ENCODE peak calls at places on chromosomes 5 and 9, in six cellular contexts. Z, R, E, P, S and G are unnamed samples. For H3K9me3, the result is how much of the 10 kb centered on the place peaks cover.

GRCh38 chr9:109986423-109987055 is 206.5 kb downstream of the PALM2AKAP2 start:
- DNase-seq in Z (no peak), R (no peak), E (peak), P (no peak), S (no peak), G (no peak)

GRCh38 chr9:107387401-107387800 is 102.2 kb downstream of the KLF4 start:
- DNase-seq in Z (no peak), R (peak), E (no peak), P (peak), S (no peak), G (peak)

GRCh38 chr9:98906273-98907040 is 37.2 kb upstream of the COL15A1 start:
- DNase-seq in Z (no peak), R (no peak), E (peak), P (peak), S (peak), G (no peak)

GRCh38 chr5:42035526-42035925 is 110.4 kb downstream of the FBXO4 start:
- DNase-seq in Z (no peak), R (no peak), E (no peak), P (no peak), S (no peak), G (no peak)

GRCh38 chr5:173441053-173441628 is 112.9 kb upstream of the STC2 start:
- DNase-seq in Z (no peak), R (no peak), E (peak), P (no peak), S (no peak), G (no peak)

GRCh38 chr5:36945687-36946086 is 69.1 kb downstream of the NIPBL start:
- DNase-seq in Z (no peak), R (no peak), E (no peak), P (no peak), S (no peak), G (no peak)

GRCh38 chr9:75265525-75265972 is 177.2 kb downstream of the OSTF1 start:
- DNase-seq in Z (no peak), R (peak), E (peak), P (no peak), S (peak), G (peak)

GRCh38 chr9:134983094-134983493 is 65.4 kb upstream of the FCN1 start:
- DNase-seq in Z (no peak), R (peak), E (no peak), P (peak), S (peak), G (no peak)

GRCh38 chr5:149271195-149271716 is 403 bp upstream of the AFAP1L1 start:
- DNase-seq in Z (no peak), R (no peak), E (no peak), P (no peak), S (no peak), G (no peak)

GRCh38 chr5:140632366-140633080 is 452 bp downstream of the CD14 start:
- DNase-seq in Z (peak), R (peak), E (peak), P (peak), S (peak), G (peak)

GRCh38 chr5:140630296-140630695 is 2.7 kb downstream of the CD14 start:
- DNase-seq in Z (no peak), R (no peak), E (no peak), P (no peak), S (no peak), G (no peak)

GRCh38 chr5:140631831-140632365 is 1.1 kb downstream of the CD14 start:
- DNase-seq in Z (no peak), R (no peak), E (no peak), P (peak), S (peak), G (no peak)

GRCh38 chr5:140633081-140633471 is at the start of gene CD14:
- DNase-seq in Z (peak), R (peak), E (no peak), P (no peak), S (peak), G (no peak)

DNA sequence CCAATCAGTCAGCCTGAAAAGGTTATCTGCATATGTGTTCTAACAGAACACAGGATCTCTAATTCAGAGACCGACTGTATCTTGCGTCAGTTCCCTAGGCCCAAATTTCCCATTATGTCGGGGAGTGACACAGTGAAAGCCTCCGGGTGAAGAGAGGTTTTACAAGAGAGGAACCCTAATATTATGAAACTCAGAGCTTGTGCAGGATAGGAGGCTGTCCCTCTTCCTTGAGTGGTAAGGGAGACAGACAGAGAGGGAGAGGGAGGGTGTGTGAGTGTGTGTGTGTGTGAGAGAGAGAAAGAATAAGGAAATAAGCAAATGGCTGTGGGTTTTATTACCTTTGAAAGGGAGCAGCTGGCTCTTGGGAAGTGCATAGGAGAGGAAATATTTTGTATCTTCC is 1.9 kb downstream of the CD14 start:
- DNase-seq in Z (no peak), R (no peak), E (no peak), P (no peak), S (peak), G (no peak)
- TF ChIP-seq POLR2A in Z (no peak), R (no peak), E (no peak), P (no peak), S (no peak), G (no peak)

GRCh38 chr5:141371572-141372475 is 1.8 kb downstream of the PCDHGB3 start:
- DNase-seq in Z (no peak), R (no peak), E (no peak), P (no peak), S (no peak), G (no peak)
- H3K9me3 ChIP-seq in Z (under half), R (half or more), E (half or more), P (under half), S (under half), G (under half)

GRCh38 chr5:175681975-175682354 is 24.1 kb downstream of the HRH2 start:
- DNase-seq in Z (no peak), R (no peak), E (no peak), P (no peak), S (no peak), G (no peak)
- TF ChIP-seq POLR2A in Z (no peak), R (no peak), E (no peak), P (no peak), S (no peak), G (no peak)

DNA sequence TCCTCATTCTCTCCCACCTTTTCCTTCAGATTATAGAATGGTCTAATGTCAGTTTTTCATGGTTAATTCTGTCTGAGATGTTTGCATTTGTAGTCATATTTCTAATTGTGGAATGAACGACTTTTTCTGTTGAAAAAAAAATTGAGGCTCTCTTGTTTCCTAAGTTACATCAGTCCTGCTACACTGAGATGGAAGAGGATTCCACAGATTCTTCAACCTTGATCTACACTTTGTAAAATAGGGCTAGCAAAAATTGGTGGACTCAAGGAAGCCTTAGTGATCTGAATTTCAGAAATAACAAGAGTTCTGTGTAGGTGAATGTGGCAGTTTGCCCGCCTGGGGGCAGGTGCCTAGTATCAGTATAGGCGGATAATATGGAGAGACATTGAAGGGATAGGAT is 51.9 kb downstream of the ERBIN start:
- DNase-seq in Z (no peak), R (no peak), E (no peak), P (no peak), S (no peak), G (no peak)
- H3K9me3 ChIP-seq in Z (under half), R (under half), E (under half), P (under half), S (under half), G (under half)

DNA sequence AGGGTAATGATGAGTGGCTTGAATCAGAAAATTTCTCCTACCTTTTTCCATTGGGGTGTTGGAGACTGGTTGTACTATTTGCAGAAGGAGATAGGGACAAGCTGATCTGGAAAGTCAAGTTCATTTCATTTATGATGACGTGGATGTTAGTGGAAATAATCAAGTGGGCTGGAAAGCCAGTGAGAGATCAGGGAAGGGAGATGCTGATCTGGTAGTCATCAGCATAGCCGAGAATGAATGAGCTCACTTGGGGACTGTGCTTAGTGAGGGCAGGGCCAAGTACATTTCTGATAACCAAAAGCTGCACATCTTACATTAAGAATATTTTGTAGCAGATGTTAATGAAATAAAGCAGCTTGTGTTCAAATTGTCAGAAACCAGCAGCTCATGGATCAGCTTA is 12.1 kb downstream of the MAN2A1 start:
- DNase-seq in Z (no peak), R (no peak), E (peak), P (no peak), S (no peak), G (no peak)
- TF ChIP-seq POLR2A in Z (no peak), R (no peak), E (no peak), P (no peak), S (no peak), G (no peak)

GRCh38 chr5:12113062-12113461 is 208.8 kb upstream of the CTNND2 start:
- DNase-seq in Z (no peak), R (no peak), E (no peak), P (no peak), S (no peak), G (no peak)

GRCh38 chr5:12109075-12109688 is 204.9 kb upstream of the CTNND2 start:
- DNase-seq in Z (no peak), R (no peak), E (no peak), P (no peak), S (no peak), G (no peak)

GRCh38 chr5:12110629-12111028 is 206.4 kb upstream of the CTNND2 start:
- DNase-seq in Z (no peak), R (no peak), E (no peak), P (no peak), S (no peak), G (no peak)

GRCh38 chr5:12114075-12114474 is 209.8 kb upstream of the CTNND2 start:
- DNase-seq in Z (no peak), R (no peak), E (no peak), P (no peak), S (no peak), G (no peak)

DNA sequence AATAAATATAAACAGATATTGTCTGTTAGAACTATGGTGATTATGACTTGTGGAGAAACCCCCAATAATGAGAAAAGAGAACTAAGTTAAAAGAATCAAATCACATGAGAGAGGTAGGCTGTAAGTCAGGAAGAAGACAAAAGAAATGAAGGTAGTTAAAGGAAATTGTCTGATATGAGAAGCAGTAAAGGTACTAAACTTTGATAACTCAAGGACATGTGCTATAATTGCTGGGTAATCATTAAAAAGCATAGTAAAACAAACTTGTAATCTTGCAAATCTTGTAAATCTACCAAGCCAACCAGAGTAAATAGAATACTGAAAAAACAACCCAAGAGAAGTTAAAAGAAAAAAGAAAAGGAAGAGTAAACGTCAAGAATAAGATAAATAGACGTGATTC is 207.0 kb upstream of the CTNND2 start:
- DNase-seq in Z (no peak), R (no peak), E (no peak), P (no peak), S (no peak), G (no peak)
- H3K9me3 ChIP-seq in Z (under half), R (under half), E (under half), P (under half), S (under half), G (under half)

GRCh38 chr5:60843693-60844428 is at the start of gene ELOVL7:
- DNase-seq in Z (no peak), R (peak), E (peak), P (peak), S (peak), G (peak)
- TF ChIP-seq POLR2A in Z (no peak), R (no peak), E (no peak), P (no peak), S (peak), G (peak)

DNA sequence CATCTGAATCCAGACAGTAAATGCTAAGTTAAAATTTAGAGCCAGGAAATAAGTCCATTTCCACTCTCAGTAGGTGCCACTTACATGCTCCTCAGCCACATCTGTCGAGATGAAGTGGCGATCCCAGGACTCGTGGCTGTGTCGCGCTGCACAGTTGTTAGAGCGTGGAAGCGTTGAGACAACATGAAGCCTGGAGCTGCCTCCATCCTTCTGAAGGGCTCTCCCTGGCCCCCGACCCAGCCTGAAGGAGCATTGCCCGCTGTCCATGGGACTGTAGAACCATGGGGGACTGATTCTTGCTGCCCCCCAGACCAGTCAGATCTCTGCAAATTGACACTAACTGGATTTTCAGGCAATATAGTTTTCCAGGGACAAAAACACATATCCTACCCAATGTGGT is 58.9 kb downstream of the IRX1 start:
- DNase-seq in Z (no peak), R (no peak), E (no peak), P (no peak), S (no peak), G (no peak)
- H3K9me3 ChIP-seq in Z (under half), R (under half), E (under half), P (under half), S (under half), G (under half)